ENCODE peak calls at places on chromosome 1, in seven cellular contexts. X, F, A, N, K, G and V are unnamed samples.

GRCh38 chr1:151867321-151867720 is 13.8 kb upstream of the THEM5 start:
- DNase-seq in G (no peak), A (peak), X (no peak), N (no peak), F (no peak), K (no peak), V (no peak)

GRCh38 chr1:3656450-3657095 is 4.3 kb downstream of the TP73 start:
- DNase-seq in F (no peak), N (no peak), G (no peak), A (no peak), K (no peak), X (no peak), V (no peak)

GRCh38 chr1:46522184-46522968 is 29.1 kb downstream of the KNCN start:
- DNase-seq in A (peak), F (no peak), N (no peak), X (no peak), G (no peak), K (peak), V (no peak)

GRCh38 chr1:102879439-102879993 is 228.8 kb downstream of the COL11A1 start:
- DNase-seq in N (peak), K (no peak), X (no peak), G (no peak), F (no peak), A (peak), V (no peak)

GRCh38 chr1:243291287-243291686 is 35.4 kb downstream of the SDCCAG8 start:
- DNase-seq in G (no peak), X (no peak), K (no peak), F (no peak), N (no peak), A (no peak), V (no peak)

GRCh38 chr1:170729608-170730378 is 65.9 kb downstream of the PRRX1 start:
- DNase-seq in X (no peak), F (no peak), K (no peak), N (no peak), G (no peak), A (peak), V (no peak)

GRCh38 chr1:21607549-21608529 is 61.3 kb downstream of the RAP1GAP start:
- DNase-seq in K (no peak), N (peak), A (peak), G (peak), F (peak), X (peak), V (peak)

GRCh38 chr1:85566890-85567289 is 13.7 kb upstream of the CCN1 start:
- DNase-seq in A (peak), F (no peak), G (no peak), X (no peak), N (no peak), K (no peak), V (no peak)

GRCh38 chr1:180542113-180542512 is 16.7 kb upstream of the OVAAL start:
- DNase-seq in K (no peak), F (no peak), A (no peak), X (no peak), N (no peak), G (peak), V (peak)

GRCh38 chr1:147480565-147480935 is 60.8 kb upstream of the BCL9 start:
- DNase-seq in N (no peak), G (no peak), K (no peak), X (no peak), F (no peak), A (no peak), V (no peak)